ENCODE peak calls at places on chromosomes 7 and 10, in ten cellular contexts. One of them, this sample, is unnamed.

GRCh38 chr10:119087271-119087897 is 6.8 kb upstream of the EIF3A start:
- DNase-seq in NCI-H1092 treated with DMSO at 0.1 percent for 48 hours: no peak
- DNase-seq in endothelial cell: no peak
- DNase-seq in NCI-H1930: no peak
- DNase-seq in mesendoderm: no peak
- DNase-seq in BE2C: peak
- DNase-seq in Calu3: no peak
- DNase-seq in GM23338: no peak
- DNase-seq in adipocyte: no peak
- DNase-seq in NCI-H1105 treated with DMSO at 0.1 percent for 48 hours: peak
- DNase-seq in this sample: no peak

GRCh38 chr10:60394444-60394843 is 4.8 kb upstream of the ANK3 start:
- DNase-seq in NCI-H1092 treated with DMSO at 0.1 percent for 48 hours: no peak
- DNase-seq in endothelial cell: no peak
- DNase-seq in NCI-H1930: no peak
- DNase-seq in mesendoderm: no peak
- DNase-seq in BE2C: no peak
- DNase-seq in Calu3: no peak
- DNase-seq in GM23338: no peak
- DNase-seq in adipocyte: no peak
- DNase-seq in NCI-H1105 treated with DMSO at 0.1 percent for 48 hours: no peak
- DNase-seq in this sample: no peak

GRCh38 chr10:13206546-13207443 is 27.4 kb downstream of the UCMA start:
- DNase-seq in NCI-H1092 treated with DMSO at 0.1 percent for 48 hours: no peak
- DNase-seq in endothelial cell: peak
- DNase-seq in NCI-H1930: no peak
- DNase-seq in mesendoderm: peak
- DNase-seq in BE2C: no peak
- DNase-seq in Calu3: no peak
- DNase-seq in GM23338: peak
- DNase-seq in adipocyte: peak
- DNase-seq in NCI-H1105 treated with DMSO at 0.1 percent for 48 hours: no peak
- DNase-seq in this sample: no peak

GRCh38 chr10:132326925-132327324 is 5.1 kb upstream of the LRRC27 start:
- DNase-seq in NCI-H1092 treated with DMSO at 0.1 percent for 48 hours: no peak
- DNase-seq in endothelial cell: no peak
- DNase-seq in NCI-H1930: no peak
- DNase-seq in mesendoderm: no peak
- DNase-seq in BE2C: no peak
- DNase-seq in Calu3: no peak
- DNase-seq in GM23338: no peak
- DNase-seq in adipocyte: no peak
- DNase-seq in NCI-H1105 treated with DMSO at 0.1 percent for 48 hours: no peak
- DNase-seq in this sample: no peak

GRCh38 chr7:124032369-124033092 is at the start of gene TMEM229A:
- DNase-seq in NCI-H1092 treated with DMSO at 0.1 percent for 48 hours: peak
- DNase-seq in endothelial cell: peak
- DNase-seq in NCI-H1930: peak
- DNase-seq in mesendoderm: peak
- DNase-seq in BE2C: peak
- DNase-seq in Calu3: peak
- DNase-seq in GM23338: peak
- DNase-seq in adipocyte: peak
- DNase-seq in NCI-H1105 treated with DMSO at 0.1 percent for 48 hours: peak
- DNase-seq in this sample: peak

GRCh38 chr7:64685091-64685490 is 19.2 kb downstream of the ZNF107 start:
- DNase-seq in NCI-H1092 treated with DMSO at 0.1 percent for 48 hours: no peak
- DNase-seq in endothelial cell: no peak
- DNase-seq in NCI-H1930: no peak
- DNase-seq in mesendoderm: peak
- DNase-seq in BE2C: no peak
- DNase-seq in Calu3: no peak
- DNase-seq in GM23338: peak
- DNase-seq in adipocyte: no peak
- DNase-seq in NCI-H1105 treated with DMSO at 0.1 percent for 48 hours: no peak
- DNase-seq in this sample: no peak

GRCh38 chr10:69612760-69613159 is 17.3 kb upstream of the FAM241B start:
- DNase-seq in NCI-H1092 treated with DMSO at 0.1 percent for 48 hours: no peak
- DNase-seq in endothelial cell: no peak
- DNase-seq in NCI-H1930: no peak
- DNase-seq in mesendoderm: no peak
- DNase-seq in BE2C: no peak
- DNase-seq in Calu3: no peak
- DNase-seq in GM23338: no peak
- DNase-seq in adipocyte: no peak
- DNase-seq in NCI-H1105 treated with DMSO at 0.1 percent for 48 hours: no peak
- DNase-seq in this sample: no peak

GRCh38 chr7:92696584-92696983 is 106.4 kb upstream of the FAM133B start:
- DNase-seq in NCI-H1092 treated with DMSO at 0.1 percent for 48 hours: no peak
- DNase-seq in endothelial cell: no peak
- DNase-seq in NCI-H1930: no peak
- DNase-seq in mesendoderm: no peak
- DNase-seq in BE2C: no peak
- DNase-seq in Calu3: no peak
- DNase-seq in GM23338: no peak
- DNase-seq in adipocyte: no peak
- DNase-seq in NCI-H1105 treated with DMSO at 0.1 percent for 48 hours: no peak
- DNase-seq in this sample: no peak

GRCh38 chr10:120508966-120509365 is 51.9 kb downstream of the PLPP4 start:
- DNase-seq in NCI-H1092 treated with DMSO at 0.1 percent for 48 hours: no peak
- DNase-seq in endothelial cell: no peak
- DNase-seq in NCI-H1930: no peak
- DNase-seq in mesendoderm: no peak
- DNase-seq in BE2C: no peak
- DNase-seq in Calu3: no peak
- DNase-seq in GM23338: no peak
- DNase-seq in adipocyte: no peak
- DNase-seq in NCI-H1105 treated with DMSO at 0.1 percent for 48 hours: no peak
- DNase-seq in this sample: no peak

GRCh38 chr7:38840736-38841460 is 68.1 kb downstream of the VPS41 start:
- DNase-seq in NCI-H1092 treated with DMSO at 0.1 percent for 48 hours: no peak
- DNase-seq in endothelial cell: no peak
- DNase-seq in NCI-H1930: no peak
- DNase-seq in mesendoderm: no peak
- DNase-seq in BE2C: no peak
- DNase-seq in Calu3: no peak
- DNase-seq in GM23338: no peak
- DNase-seq in adipocyte: peak
- DNase-seq in NCI-H1105 treated with DMSO at 0.1 percent for 48 hours: no peak
- DNase-seq in this sample: no peak

GRCh38 chr10:95214793-95215192 is 20.8 kb downstream of the ACSM6 start:
- DNase-seq in NCI-H1092 treated with DMSO at 0.1 percent for 48 hours: no peak
- DNase-seq in endothelial cell: no peak
- DNase-seq in NCI-H1930: no peak
- DNase-seq in mesendoderm: no peak
- DNase-seq in BE2C: no peak
- DNase-seq in Calu3: no peak
- DNase-seq in GM23338: no peak
- DNase-seq in adipocyte: no peak
- DNase-seq in NCI-H1105 treated with DMSO at 0.1 percent for 48 hours: no peak
- DNase-seq in this sample: no peak

GRCh38 chr7:23938937-23939552 is 229.0 kb downstream of the STK31 start:
- DNase-seq in NCI-H1092 treated with DMSO at 0.1 percent for 48 hours: peak
- DNase-seq in endothelial cell: peak
- DNase-seq in NCI-H1930: peak
- DNase-seq in mesendoderm: peak
- DNase-seq in BE2C: peak
- DNase-seq in Calu3: peak
- DNase-seq in GM23338: peak
- DNase-seq in adipocyte: peak
- DNase-seq in NCI-H1105 treated with DMSO at 0.1 percent for 48 hours: peak
- DNase-seq in this sample: peak

GRCh38 chr10:123150229-123150985 is 2.5 kb downstream of the HMX2 start:
- DNase-seq in NCI-H1092 treated with DMSO at 0.1 percent for 48 hours: no peak
- DNase-seq in endothelial cell: no peak
- DNase-seq in NCI-H1930: no peak
- DNase-seq in mesendoderm: no peak
- DNase-seq in BE2C: no peak
- DNase-seq in Calu3: no peak
- DNase-seq in GM23338: no peak
- DNase-seq in adipocyte: no peak
- DNase-seq in NCI-H1105 treated with DMSO at 0.1 percent for 48 hours: no peak
- DNase-seq in this sample: no peak

GRCh38 chr7:126574276-126574675 is 678.5 kb downstream of the GRM8 start:
- DNase-seq in NCI-H1092 treated with DMSO at 0.1 percent for 48 hours: no peak
- DNase-seq in endothelial cell: no peak
- DNase-seq in NCI-H1930: no peak
- DNase-seq in mesendoderm: no peak
- DNase-seq in BE2C: no peak
- DNase-seq in Calu3: no peak
- DNase-seq in GM23338: no peak
- DNase-seq in adipocyte: no peak
- DNase-seq in NCI-H1105 treated with DMSO at 0.1 percent for 48 hours: no peak
- DNase-seq in this sample: no peak

GRCh38 chr7:96088579-96088978 is 233.3 kb downstream of the SLC25A13 start:
- DNase-seq in NCI-H1092 treated with DMSO at 0.1 percent for 48 hours: peak
- DNase-seq in endothelial cell: no peak
- DNase-seq in NCI-H1930: peak
- DNase-seq in mesendoderm: no peak
- DNase-seq in BE2C: no peak
- DNase-seq in Calu3: no peak
- DNase-seq in GM23338: no peak
- DNase-seq in adipocyte: peak
- DNase-seq in NCI-H1105 treated with DMSO at 0.1 percent for 48 hours: no peak
- DNase-seq in this sample: peak

GRCh38 chr10:8224591-8224990 is 170.1 kb downstream of the GATA3 start:
- DNase-seq in NCI-H1092 treated with DMSO at 0.1 percent for 48 hours: no peak
- DNase-seq in endothelial cell: no peak
- DNase-seq in NCI-H1930: no peak
- DNase-seq in mesendoderm: no peak
- DNase-seq in BE2C: no peak
- DNase-seq in Calu3: no peak
- DNase-seq in GM23338: no peak
- DNase-seq in adipocyte: no peak
- DNase-seq in NCI-H1105 treated with DMSO at 0.1 percent for 48 hours: peak
- DNase-seq in this sample: no peak

GRCh38 chr7:43650457-43651052 is 67.6 kb downstream of the STK17A start:
- DNase-seq in NCI-H1092 treated with DMSO at 0.1 percent for 48 hours: no peak
- DNase-seq in endothelial cell: no peak
- DNase-seq in NCI-H1930: no peak
- DNase-seq in mesendoderm: peak
- DNase-seq in BE2C: no peak
- DNase-seq in Calu3: no peak
- DNase-seq in GM23338: no peak
- DNase-seq in adipocyte: peak
- DNase-seq in NCI-H1105 treated with DMSO at 0.1 percent for 48 hours: no peak
- DNase-seq in this sample: no peak

GRCh38 chr10:124477614-124478363 is 16.2 kb downstream of the LHPP start:
- DNase-seq in NCI-H1092 treated with DMSO at 0.1 percent for 48 hours: no peak
- DNase-seq in endothelial cell: no peak
- DNase-seq in NCI-H1930: no peak
- DNase-seq in mesendoderm: peak
- DNase-seq in BE2C: no peak
- DNase-seq in Calu3: no peak
- DNase-seq in GM23338: peak
- DNase-seq in adipocyte: no peak
- DNase-seq in NCI-H1105 treated with DMSO at 0.1 percent for 48 hours: no peak
- DNase-seq in this sample: no peak

GRCh38 chr7:132751282-132751647 is 175.0 kb upstream of the PLXNA4 start:
- DNase-seq in NCI-H1092 treated with DMSO at 0.1 percent for 48 hours: no peak
- DNase-seq in endothelial cell: no peak
- DNase-seq in NCI-H1930: no peak
- DNase-seq in mesendoderm: peak
- DNase-seq in BE2C: no peak
- DNase-seq in Calu3: no peak
- DNase-seq in GM23338: peak
- DNase-seq in adipocyte: no peak
- DNase-seq in NCI-H1105 treated with DMSO at 0.1 percent for 48 hours: no peak
- DNase-seq in this sample: no peak

GRCh38 chr10:51743146-51743545 is 43.8 kb upstream of the CSTF2T start:
- DNase-seq in NCI-H1092 treated with DMSO at 0.1 percent for 48 hours: no peak
- DNase-seq in endothelial cell: no peak
- DNase-seq in NCI-H1930: no peak
- DNase-seq in mesendoderm: peak
- DNase-seq in BE2C: no peak
- DNase-seq in Calu3: no peak
- DNase-seq in GM23338: peak
- DNase-seq in adipocyte: peak
- DNase-seq in NCI-H1105 treated with DMSO at 0.1 percent for 48 hours: no peak
- DNase-seq in this sample: no peak

GRCh38 chr7:46848944-46849343 is 733.0 kb downstream of the TNS3 start:
- DNase-seq in NCI-H1092 treated with DMSO at 0.1 percent for 48 hours: no peak
- DNase-seq in endothelial cell: no peak
- DNase-seq in NCI-H1930: no peak
- DNase-seq in mesendoderm: no peak
- DNase-seq in BE2C: no peak
- DNase-seq in Calu3: no peak
- DNase-seq in GM23338: no peak
- DNase-seq in adipocyte: peak
- DNase-seq in NCI-H1105 treated with DMSO at 0.1 percent for 48 hours: no peak
- DNase-seq in this sample: no peak

GRCh38 chr7:106284516-106285050 is at the start of gene NAMPT:
- DNase-seq in NCI-H1092 treated with DMSO at 0.1 percent for 48 hours: peak
- DNase-seq in endothelial cell: peak
- DNase-seq in NCI-H1930: peak
- DNase-seq in mesendoderm: no peak
- DNase-seq in BE2C: peak
- DNase-seq in Calu3: peak
- DNase-seq in GM23338: peak
- DNase-seq in adipocyte: peak
- DNase-seq in NCI-H1105 treated with DMSO at 0.1 percent for 48 hours: peak
- DNase-seq in this sample: peak

GRCh38 chr7:114530074-114530611 is 115.5 kb downstream of the FOXP2 start:
- DNase-seq in NCI-H1092 treated with DMSO at 0.1 percent for 48 hours: peak
- DNase-seq in endothelial cell: no peak
- DNase-seq in NCI-H1930: no peak
- DNase-seq in mesendoderm: no peak
- DNase-seq in BE2C: no peak
- DNase-seq in Calu3: no peak
- DNase-seq in GM23338: no peak
- DNase-seq in adipocyte: peak
- DNase-seq in NCI-H1105 treated with DMSO at 0.1 percent for 48 hours: peak
- DNase-seq in this sample: peak

GRCh38 chr7:41503438-41503837 is 199.5 kb downstream of the INHBA start:
- DNase-seq in NCI-H1092 treated with DMSO at 0.1 percent for 48 hours: no peak
- DNase-seq in endothelial cell: no peak
- DNase-seq in NCI-H1930: no peak
- DNase-seq in mesendoderm: no peak
- DNase-seq in BE2C: no peak
- DNase-seq in Calu3: no peak
- DNase-seq in GM23338: no peak
- DNase-seq in adipocyte: peak
- DNase-seq in NCI-H1105 treated with DMSO at 0.1 percent for 48 hours: no peak
- DNase-seq in this sample: no peak

GRCh38 chr7:34875481-34875880 is 161.8 kb downstream of the DPY19L1 start:
- DNase-seq in NCI-H1092 treated with DMSO at 0.1 percent for 48 hours: no peak
- DNase-seq in endothelial cell: no peak
- DNase-seq in NCI-H1930: no peak
- DNase-seq in mesendoderm: no peak
- DNase-seq in BE2C: no peak
- DNase-seq in Calu3: no peak
- DNase-seq in GM23338: no peak
- DNase-seq in adipocyte: no peak
- DNase-seq in NCI-H1105 treated with DMSO at 0.1 percent for 48 hours: no peak
- DNase-seq in this sample: no peak

GRCh38 chr10:69890065-69890831 is 88.5 kb downstream of the COL13A1 start:
- DNase-seq in NCI-H1092 treated with DMSO at 0.1 percent for 48 hours: no peak
- DNase-seq in endothelial cell: no peak
- DNase-seq in NCI-H1930: no peak
- DNase-seq in mesendoderm: no peak
- DNase-seq in BE2C: no peak
- DNase-seq in Calu3: no peak
- DNase-seq in GM23338: no peak
- DNase-seq in adipocyte: no peak
- DNase-seq in NCI-H1105 treated with DMSO at 0.1 percent for 48 hours: no peak
- DNase-seq in this sample: no peak

GRCh38 chr10:100985336-100985735 is 2.0 kb downstream of the MRPL43 start:
- DNase-seq in NCI-H1092 treated with DMSO at 0.1 percent for 48 hours: no peak
- DNase-seq in endothelial cell: no peak
- DNase-seq in NCI-H1930: no peak
- DNase-seq in mesendoderm: no peak
- DNase-seq in BE2C: no peak
- DNase-seq in Calu3: no peak
- DNase-seq in GM23338: no peak
- DNase-seq in adipocyte: no peak
- DNase-seq in NCI-H1105 treated with DMSO at 0.1 percent for 48 hours: no peak
- DNase-seq in this sample: no peak

GRCh38 chr10:119614686-119615085 is 17.9 kb upstream of the TIAL1 start:
- DNase-seq in NCI-H1092 treated with DMSO at 0.1 percent for 48 hours: no peak
- DNase-seq in endothelial cell: no peak
- DNase-seq in NCI-H1930: no peak
- DNase-seq in mesendoderm: no peak
- DNase-seq in BE2C: no peak
- DNase-seq in Calu3: no peak
- DNase-seq in GM23338: no peak
- DNase-seq in adipocyte: no peak
- DNase-seq in NCI-H1105 treated with DMSO at 0.1 percent for 48 hours: no peak
- DNase-seq in this sample: no peak